ENCODE peak calls at places on chromosomes 7 and 10, in seven cellular contexts. V is spleen, U is sigmoid colon, G is mesenchymal stem cell, B is tibial artery, F is NT2/D1, H is left ventricle myocardium inferior. R is an unnamed sample. For H3K4me1 and H3K36me3, the result is how much of the 10 kb centered on the place peaks cover.

GRCh38 chr7:149254181-149254858 is 7.7 kb upstream of the ZNF783 start:
- DNase-seq in H (no peak), G (no peak), V (no peak), F (no peak), U (no peak), B (no peak), R (no peak)

GRCh38 chr10:125060851-125061556 is 99.4 kb downstream of the CTBP2 start:
- DNase-seq in B (peak), U (peak), F (no peak), G (peak), V (peak), H (peak), R (peak)

GRCh38 chr10:91856637-91857036 is 52.6 kb downstream of the FGFBP3 start:
- DNase-seq in V (no peak), U (no peak), G (peak), F (no peak), B (no peak), H (no peak), R (no peak)

GRCh38 chr7:147833549-147833948 is 757.0 kb upstream of the C7orf33 start:
- DNase-seq in U (no peak), B (no peak), V (no peak), H (no peak), G (no peak), F (peak), R (peak)

GRCh38 chr7:158345731-158346130 is 241.9 kb downstream of the PTPRN2 start:
- DNase-seq in F (no peak), H (no peak), G (no peak), B (peak), U (peak), V (peak), R (no peak)

GRCh38 chr10:29970576-29970975 is 88.8 kb downstream of the JCAD start:
- DNase-seq in U (peak), V (no peak), G (no peak), H (no peak), F (no peak), B (no peak), R (no peak)

GRCh38 chr7:44324204-44325126 is 929 bp downstream of the CAMK2B start:
- DNase-seq in B (no peak), H (no peak), U (no peak), G (no peak), V (no peak), F (no peak), R (no peak)

GRCh38 chr7:1041471-1042160 is 2.7 kb upstream of the GPR146 start:
- DNase-seq in U (no peak), G (no peak), V (peak), F (no peak), B (no peak), H (no peak), R (no peak)

GRCh38 chr10:90945496-90946070 is 24.7 kb upstream of the ANKRD1 start:
- DNase-seq in B (no peak), V (no peak), G (no peak), H (no peak), F (no peak), U (no peak), R (no peak)

GRCh38 chr10:91061608-91062007 is 140.7 kb upstream of the ANKRD1 start:
- DNase-seq in H (no peak), F (no peak), U (no peak), V (no peak), B (no peak), G (peak), R (no peak)

GRCh38 chr10:107565014-107565413 is 400.5 kb upstream of the SORCS1 start:
- DNase-seq in U (no peak), B (no peak), F (no peak), V (no peak), G (no peak), H (no peak), R (no peak)

GRCh38 chr10:15720635-15721310 is 1.1 kb upstream of the ITGA8 start:
- DNase-seq in B (no peak), U (no peak), G (no peak), F (no peak), V (no peak), H (no peak), R (no peak)

GRCh38 chr7:138852469-138852868 is 54.5 kb upstream of the ATP6V0A4 start:
- DNase-seq in G (no peak), V (no peak), H (no peak), U (no peak), B (no peak), F (no peak), R (no peak)

GRCh38 chr10:15227611-15228372 is 59.3 kb upstream of the NMT2 start:
- DNase-seq in G (no peak), F (no peak), U (no peak), H (no peak), V (no peak), B (no peak), R (no peak)

GRCh38 chr10:71217266-71218045 is 5.1 kb downstream of the UNC5B start:
- DNase-seq in B (peak), G (peak), V (peak), U (no peak), H (no peak), F (no peak), R (peak)

GRCh38 chr7:148746139-148746538 is 47.4 kb downstream of the CUL1 start:
- DNase-seq in U (no peak), B (no peak), H (no peak), V (no peak), G (no peak), F (no peak), R (no peak)

GRCh38 chr7:27156508-27156898 is at the start of gene HOXA7:
- DNase-seq in U (peak), V (peak), F (peak), H (no peak), B (peak), G (no peak), R (peak)

GRCh38 chr7:30596721-30597120 is 2.0 kb downstream of the GARS1 start:
- DNase-seq in V (no peak), H (no peak), B (no peak), U (no peak), F (no peak), G (peak), R (no peak)

GRCh38 chr7:32116436-32116835 is 46.2 kb upstream of the PDE1C start:
- DNase-seq in B (no peak), U (no peak), F (no peak), V (no peak), H (no peak), G (no peak), R (no peak)

GRCh38 chr10:98478430-98479222 is 31.9 kb upstream of the HPS1 start:
- DNase-seq in H (no peak), U (no peak), G (peak), V (no peak), B (no peak), F (peak), R (no peak)

GRCh38 chr10:59589721-59590120 is 119.9 kb downstream of the SLC16A9 start:
- DNase-seq in G (no peak), U (no peak), B (no peak), H (no peak), V (no peak), F (no peak), R (no peak)

GRCh38 chr10:49379596-49380410 is 16.1 kb downstream of the DRGX start:
- DNase-seq in B (no peak), H (no peak), G (no peak), F (no peak), U (no peak), V (no peak), R (no peak)

GRCh38 chr7:2978403-2978802 is 65.3 kb downstream of the CARD11 start:
- DNase-seq in B (peak), G (no peak), H (peak), V (peak), U (no peak), F (no peak), R (no peak)

GRCh38 chr7:5692112-5692844 is 89.2 kb downstream of the RNF216 start:
- DNase-seq in G (peak), U (peak), V (peak), F (no peak), B (peak), H (peak), R (no peak)

GRCh38 chr10:26881600-26882331 is 21.0 kb upstream of the ABI1 start:
- DNase-seq in H (no peak), V (no peak), U (no peak), F (peak), B (no peak), G (peak), R (peak)

GRCh38 chr7:45328397-45329080 is 170.9 kb downstream of the RAMP3 start:
- DNase-seq in G (no peak), B (no peak), F (no peak), U (no peak), V (no peak), H (no peak), R (no peak)

GRCh38 chr10:51005551-51005950 is 68.7 kb upstream of the PRKG1 start:
- DNase-seq in F (no peak), H (no peak), G (no peak), U (no peak), B (no peak), V (no peak), R (no peak)

GRCh38 chr7:47771301-47771989 is 176.8 kb downstream of the PKD1L1 start:
- DNase-seq in U (peak), V (no peak), H (no peak), G (no peak), F (no peak), B (peak), R (peak)

GRCh38 chr7:28686418-28686800 is 271.7 kb downstream of the TRIL start:
- DNase-seq in F (peak), B (no peak), U (no peak), H (no peak), G (peak), V (no peak), R (no peak)

GRCh38 chr7:91286432-91286831 is 22.2 kb downstream of the FZD1 start:
- DNase-seq in V (no peak), U (no peak), B (no peak), H (no peak), G (no peak), F (no peak), R (peak)

GRCh38 chr7:148148456-148148855 is 442.1 kb upstream of the C7orf33 start:
- DNase-seq in B (no peak), V (no peak), U (no peak), H (no peak), F (no peak), G (no peak), R (no peak)

GRCh38 chr7:139830779-139831498 is 1.9 kb downstream of the TBXAS1 start:
- DNase-seq in F (no peak), G (no peak), U (no peak), B (no peak), V (no peak), H (no peak), R (no peak)

GRCh38 chr7:44678468-44679179 is 70.0 kb upstream of the ZMIZ2 start:
- DNase-seq in B (peak), U (no peak), G (peak), H (peak), V (peak), F (no peak), R (no peak)

GRCh38 chr7:2411815-2412586 is 8.6 kb downstream of the CHST12 start:
- DNase-seq in F (no peak), V (no peak), H (no peak), B (no peak), U (no peak), G (peak), R (no peak)

GRCh38 chr10:99930731-99931550 is 78.8 kb downstream of the DNMBP start:
- DNase-seq in U (no peak), V (no peak), H (no peak), F (no peak), B (no peak), G (peak), R (no peak)

DNA sequence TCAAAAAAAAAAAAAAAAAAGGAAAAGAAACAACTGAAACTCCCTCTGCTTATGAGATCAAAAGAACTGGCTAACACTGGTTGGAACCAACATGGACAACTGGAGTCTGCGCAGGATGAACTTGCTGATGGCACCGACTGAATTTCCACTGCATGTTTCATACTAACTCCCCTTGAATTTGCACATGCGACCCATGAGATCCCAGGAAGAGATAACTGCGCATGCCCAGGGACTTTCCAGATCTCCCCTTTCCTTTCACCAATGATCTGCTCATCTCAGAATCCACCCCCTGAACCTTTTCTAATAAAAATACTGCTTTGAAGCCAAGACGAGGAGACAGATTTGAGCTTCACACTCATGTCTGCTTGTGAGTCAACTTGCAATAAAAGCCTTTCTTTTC is 20.7 kb downstream of the LBX1 start:
- DNase-seq in U (no peak), G (no peak), F (no peak), B (no peak), V (no peak), H (no peak), R (no peak)
- H3K4me1 ChIP-seq in U (under half), G (under half), F (under half), B (under half), V (under half), H (under half), R (under half)

DNA sequence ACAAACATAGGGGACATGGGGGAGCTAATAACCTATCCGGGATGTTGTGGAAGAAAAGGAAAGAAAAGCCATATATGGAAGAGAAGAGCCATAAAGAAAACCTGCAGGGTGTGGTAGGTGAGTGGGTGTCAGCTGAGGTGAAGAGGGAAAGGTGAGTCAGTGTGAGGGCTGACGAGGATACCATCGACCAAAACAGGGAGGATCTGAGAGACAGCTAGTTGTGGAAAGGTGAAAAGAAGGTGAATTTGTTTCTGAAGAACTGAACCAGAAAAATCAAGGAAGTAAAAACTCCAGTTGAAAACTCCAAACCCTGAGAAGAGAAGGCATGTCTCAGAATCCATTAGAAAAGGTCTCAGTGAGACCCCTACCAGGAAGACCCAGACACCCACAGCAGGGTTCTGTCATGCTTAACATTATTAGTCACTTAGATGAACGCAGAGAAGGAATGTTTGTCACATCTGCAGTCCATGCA is 4.1 kb downstream of the BLNK start:
- DNase-seq in F (no peak), U (no peak), V (no peak), H (no peak), G (no peak), B (no peak), R (no peak)
- H3K36me3 ChIP-seq in F (under half), U (under half), V (under half), H (under half), G (under half), B (under half), R (under half)

GRCh38 chr10:113051456-113051855 is 101.4 kb downstream of the TCF7L2 start:
- DNase-seq in G (no peak), H (no peak), U (no peak), B (no peak), V (no peak), F (no peak), R (no peak)
- H3K4me1 ChIP-seq in G (under half), H (half or more), U (half or more), B (half or more), V (under half), F (under half), R (under half)

GRCh38 chr7:107953265-107953923 is 49.6 kb downstream of the LAMB1 start:
- DNase-seq in U (no peak), G (no peak), V (no peak), H (no peak), B (no peak), F (no peak), R (no peak)
- H3K36me3 ChIP-seq in U (under half), G (under half), V (under half), H (half or more), B (under half), F (half or more), R (half or more)

DNA sequence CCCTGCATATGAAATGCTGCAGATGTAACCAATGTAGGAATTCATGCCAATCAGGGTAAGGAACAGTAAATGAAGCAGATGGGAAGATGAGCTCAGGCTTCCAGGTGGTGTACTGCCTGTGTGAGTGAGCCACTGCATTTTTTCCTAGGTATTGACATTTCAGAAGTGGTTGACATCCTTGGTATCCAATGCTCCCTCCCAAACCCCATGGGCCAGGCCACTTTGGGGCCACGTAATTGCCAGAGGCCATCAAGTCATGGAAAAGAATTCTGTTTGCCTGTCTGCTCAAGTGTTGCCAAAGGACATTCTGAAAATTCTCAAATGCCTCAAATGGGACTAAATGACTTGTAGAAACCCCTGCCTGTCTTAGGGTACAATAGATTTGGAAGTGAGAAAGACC is 384.6 kb downstream of the GATA3 start:
- DNase-seq in G (no peak), F (no peak), U (no peak), H (no peak), V (no peak), B (no peak), R (no peak)
- H3K4me1 ChIP-seq in G (under half), F (under half), U (under half), H (under half), V (under half), B (under half), R (under half)

DNA sequence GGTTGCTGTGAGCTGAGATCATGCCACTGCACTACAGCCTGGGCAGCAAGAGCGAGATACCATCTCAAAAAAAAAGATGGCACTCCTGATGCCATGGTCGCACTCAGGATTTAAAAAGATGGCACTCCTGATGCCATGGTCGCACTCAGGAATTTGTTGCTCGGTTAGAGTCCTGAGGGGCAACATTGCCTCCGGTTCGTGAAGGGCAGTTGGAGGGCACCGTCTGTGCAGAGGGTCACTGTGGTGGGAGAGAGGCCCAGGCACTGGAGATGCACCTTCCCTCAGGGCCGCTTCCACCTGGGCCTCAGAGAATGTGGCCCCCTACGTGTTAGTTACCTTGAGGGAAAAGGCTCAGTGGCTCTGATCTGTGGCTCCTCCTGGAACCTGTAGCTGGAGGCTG is 18.3 kb downstream of the GTPBP4 start:
- DNase-seq in F (no peak), U (no peak), V (no peak), G (no peak), B (no peak), H (no peak), R (no peak)
- H3K36me3 ChIP-seq in F (half or more), U (under half), V (half or more), G (half or more), B (half or more), H (half or more), R (half or more)

GRCh38 chr10:88115968-88116367 is 252.5 kb downstream of the PTEN start:
- DNase-seq in U (no peak), V (no peak), B (no peak), G (peak), F (no peak), H (no peak), R (no peak)

GRCh38 chr10:88113657-88114272 is 250.3 kb downstream of the PTEN start:
- DNase-seq in F (no peak), B (no peak), U (no peak), V (no peak), H (no peak), G (no peak), R (no peak)

GRCh38 chr10:88114368-88114767 is 250.9 kb downstream of the PTEN start:
- DNase-seq in V (no peak), B (peak), H (peak), U (no peak), G (peak), F (peak), R (peak)

GRCh38 chr10:88116491-88116890 is 253.1 kb downstream of the PTEN start:
- DNase-seq in H (no peak), G (no peak), U (no peak), F (no peak), V (no peak), B (no peak), R (no peak)

DNA sequence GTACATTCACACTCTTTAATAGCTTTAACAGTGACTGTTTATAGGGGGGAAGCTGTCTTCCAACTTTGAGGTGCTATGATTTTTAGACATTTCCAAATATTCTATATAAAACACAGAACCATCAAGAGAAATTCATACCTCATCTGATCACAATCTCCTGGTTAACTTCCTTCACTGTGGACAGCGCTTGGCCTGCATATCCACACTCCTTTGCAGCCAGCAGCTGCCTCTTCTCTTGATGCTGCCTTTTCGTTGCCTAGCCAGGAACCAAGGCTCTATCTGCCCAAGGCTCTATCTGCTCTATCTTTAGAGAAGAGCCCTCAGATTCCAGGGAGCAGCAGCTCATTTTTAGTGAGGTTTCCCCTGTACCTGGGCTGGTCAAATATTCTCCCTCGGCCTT is 252.0 kb downstream of the PTEN start:
- DNase-seq in H (no peak), U (no peak), B (no peak), F (no peak), V (no peak), G (no peak), R (no peak)
- H3K4me1 ChIP-seq in H (under half), U (under half), B (under half), F (under half), V (half or more), G (under half), R (under half)